ENCODE peak calls at places on chromosomes 13 and 19, in nine cellular contexts. I is kidney tubule cell; Z is aorta; L is upper lobe of right lung; J is left cardiac atrium; S is activated naive CD8-positive, alpha-beta T cell treated with anti-CD3 and anti-CD28 coated beads, Interleukin-2, amount 50 U/mL, for 24 hours; F is EL; P is uterus; K is tibial artery. X is an unnamed sample.

GRCh38 chr13:93775027-93775426 is 548.4 kb downstream of the GPC6 start:
- DNase-seq in I (no peak), Z (no peak), L (no peak), J (no peak), S (no peak), F (no peak), P (no peak), K (no peak), X (no peak)

GRCh38 chr19:41575998-41576397 is at the start of gene CEACAM21:
- DNase-seq in I (no peak), Z (no peak), L (peak; percentile 77), J (peak; percentile 50), S (peak; percentile 62), F (no peak), P (peak; percentile 27), K (no peak), X (no peak)

GRCh38 chr13:111114362-111115050 is 604 bp upstream of the ARHGEF7 start:
- DNase-seq in I (peak; percentile 17), Z (peak; percentile 90), L (peak; percentile 77), J (peak; percentile 60), S (no peak), F (peak; percentile 43), P (peak; percentile 55), K (peak; percentile 81), X (peak; percentile 35)

GRCh38 chr19:40783711-40784110 is 5.7 kb downstream of the RAB4B start:
- DNase-seq in I (no peak), Z (no peak), L (no peak), J (no peak), S (no peak), F (no peak), P (no peak), K (no peak), X (no peak)

GRCh38 chr19:7215176-7215575 is 79.0 kb downstream of the INSR start:
- DNase-seq in I (no peak), Z (no peak), L (no peak), J (no peak), S (no peak), F (no peak), P (no peak), K (no peak), X (no peak)

GRCh38 chr13:51047434-51048165 is 63.5 kb downstream of the C13orf42 start:
- DNase-seq in I (no peak), Z (no peak), L (no peak), J (no peak), S (no peak), F (no peak), P (no peak), K (no peak), X (no peak)

GRCh38 chr19:48963371-48964204 is 1.5 kb upstream of the FTL start:
- DNase-seq in I (peak; percentile 89), Z (peak; percentile 93), L (peak; percentile 91), J (peak; percentile 84), S (peak; percentile 89), F (peak; percentile 85), P (peak; percentile 87), K (peak; percentile 90), X (no peak)

GRCh38 chr19:51366999-51367564 is 894 bp upstream of the ETFB start:
- DNase-seq in I (no peak), Z (no peak), L (peak; percentile 79), J (peak; percentile 45), S (no peak), F (no peak), P (no peak), K (no peak), X (no peak)

GRCh38 chr19:2578391-2578826 is 102.5 kb downstream of the GADD45B start:
- DNase-seq in I (peak; percentile 63), Z (peak; percentile 79), L (peak; percentile 71), J (peak; percentile 54), S (no peak), F (peak; percentile 76), P (no peak), K (peak; percentile 84), X (no peak)

GRCh38 chr19:40348961-40349507 is 539 bp downstream of the PLD3 start:
- DNase-seq in I (peak; percentile 51), Z (no peak), L (no peak), J (no peak), S (no peak), F (peak; percentile 21), P (no peak), K (no peak), X (peak; percentile 41)